ENCODE peak calls at places on chromosome 10, in four cellular contexts. I is right lobe of liver, W is tibial nerve, K is uterus. F is an unnamed sample. For H3K4me1, the result is how much of the 10 kb centered on the place peaks cover.

GRCh38 chr10:97574374-97575100 is 2.0 kb downstream of the ANKRD2 start:
- DNase-seq in I (peak), W (no peak), K (no peak), F (peak)

GRCh38 chr10:70835895-70836294 is 20.1 kb downstream of the SGPL1 start:
- DNase-seq in I (no peak), W (no peak), K (no peak), F (no peak)

GRCh38 chr10:63819753-63820347 is 298.6 kb downstream of the REEP3 start:
- DNase-seq in W (peak), K (peak), I (peak), F (peak)

GRCh38 chr10:86793696-86794095 is 37.3 kb downstream of the BMPR1A start:
- DNase-seq in K (no peak), W (no peak), I (no peak), F (no peak)

GRCh38 chr10:86779267-86780017 is 23.0 kb downstream of the BMPR1A start:
- DNase-seq in I (no peak), W (no peak), K (no peak), F (no peak)

GRCh38 chr10:46266506-46266985 is 20.3 kb upstream of the ANTXRL start:
- DNase-seq in K (no peak), W (no peak), I (no peak), F (no peak)

GRCh38 chr10:60236869-60237524 is 152.7 kb downstream of the ANK3 start:
- DNase-seq in K (no peak), I (peak), W (no peak), F (peak)

GRCh38 chr10:78212134-78212785 is 178.6 kb downstream of the RPS24 start:
- DNase-seq in I (no peak), W (no peak), K (peak), F (peak)

GRCh38 chr10:26081459-26081858 is 135.1 kb upstream of the GAD2 start:
- DNase-seq in K (no peak), W (no peak), I (no peak), F (no peak)

GRCh38 chr10:21097926-21098355 is 200.8 kb upstream of the NEBL start:
- DNase-seq in K (no peak), W (no peak), I (no peak), F (no peak)

GRCh38 chr10:34705563-34705962 is 109.5 kb downstream of the PARD3 start:
- DNase-seq in K (no peak), I (no peak), W (no peak), F (no peak)
- H3K4me1 ChIP-seq in K (under half), I (under half), W (under half), F (half or more)

DNA sequence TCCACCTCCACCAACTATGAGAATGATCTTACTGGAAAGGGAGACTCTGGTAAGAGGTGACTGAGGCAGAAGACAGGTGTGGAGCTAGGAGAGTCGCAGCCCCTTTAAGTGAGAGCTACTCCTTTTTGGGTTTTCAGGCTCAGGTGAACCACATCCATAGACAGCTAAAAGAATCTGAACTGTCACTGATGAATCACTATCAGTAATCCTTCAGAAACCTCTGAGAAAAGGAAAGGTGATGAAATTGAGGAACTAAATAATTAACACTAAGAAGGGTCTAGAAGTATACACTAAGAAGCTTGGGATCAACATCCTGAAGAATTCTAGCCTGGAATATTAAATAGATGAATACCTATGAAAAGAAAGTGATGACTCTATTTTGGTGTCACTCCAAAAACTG is 83.0 kb downstream of the SORBS1 start:
- DNase-seq in W (no peak), K (no peak), I (no peak), F (no peak)
- H3K4me1 ChIP-seq in W (under half), K (under half), I (half or more), F (half or more)

DNA sequence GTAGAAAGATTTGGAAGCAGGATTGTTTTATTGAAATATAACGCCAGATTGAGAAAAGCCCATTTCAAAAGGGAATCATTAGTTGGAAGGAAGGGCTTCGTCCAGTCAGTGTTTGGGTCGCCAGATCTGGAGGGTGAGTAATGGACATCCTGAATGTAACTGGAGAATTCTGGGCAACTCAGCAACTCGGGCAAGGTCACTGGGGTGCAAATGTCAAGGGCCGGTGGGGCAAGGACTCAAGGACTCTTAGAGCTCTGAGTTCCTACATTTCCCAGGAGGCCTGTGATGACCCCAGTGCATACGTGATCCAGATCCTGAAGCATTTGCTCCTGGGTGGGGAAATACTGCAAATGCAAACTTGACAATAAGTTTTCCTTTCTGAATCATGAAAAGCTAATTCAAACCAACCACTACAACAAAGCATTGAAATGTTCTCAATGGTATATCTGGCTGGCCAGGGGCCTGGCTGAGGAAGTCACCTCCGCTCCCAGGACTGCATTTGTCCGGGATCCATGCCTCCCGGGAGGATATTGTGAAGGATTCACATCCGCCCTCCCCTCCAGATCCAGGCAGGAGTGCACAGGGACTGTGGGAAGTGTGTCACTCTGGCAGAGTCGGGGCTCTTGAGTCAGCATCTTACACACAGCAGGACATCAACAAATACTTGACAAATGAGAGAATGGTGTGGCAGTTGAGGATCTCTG is 164.0 kb downstream of the FANK1 start:
- DNase-seq in W (no peak), K (no peak), I (no peak), F (peak)
- H3K4me1 ChIP-seq in W (under half), K (under half), I (under half), F (under half)

GRCh38 chr10:49655099-49655498 is 24.4 kb upstream of the C10orf53 start:
- DNase-seq in K (no peak), W (no peak), I (no peak), F (no peak)

GRCh38 chr10:49653530-49653929 is 25.9 kb upstream of the C10orf53 start:
- DNase-seq in W (no peak), K (no peak), I (no peak), F (no peak)

GRCh38 chr10:49651917-49652316 is 27.5 kb upstream of the C10orf53 start:
- DNase-seq in W (no peak), I (no peak), K (no peak), F (no peak)

GRCh38 chr10:49652416-49653385 is 26.8 kb upstream of the C10orf53 start:
- DNase-seq in W (no peak), K (no peak), I (no peak), F (no peak)

DNA sequence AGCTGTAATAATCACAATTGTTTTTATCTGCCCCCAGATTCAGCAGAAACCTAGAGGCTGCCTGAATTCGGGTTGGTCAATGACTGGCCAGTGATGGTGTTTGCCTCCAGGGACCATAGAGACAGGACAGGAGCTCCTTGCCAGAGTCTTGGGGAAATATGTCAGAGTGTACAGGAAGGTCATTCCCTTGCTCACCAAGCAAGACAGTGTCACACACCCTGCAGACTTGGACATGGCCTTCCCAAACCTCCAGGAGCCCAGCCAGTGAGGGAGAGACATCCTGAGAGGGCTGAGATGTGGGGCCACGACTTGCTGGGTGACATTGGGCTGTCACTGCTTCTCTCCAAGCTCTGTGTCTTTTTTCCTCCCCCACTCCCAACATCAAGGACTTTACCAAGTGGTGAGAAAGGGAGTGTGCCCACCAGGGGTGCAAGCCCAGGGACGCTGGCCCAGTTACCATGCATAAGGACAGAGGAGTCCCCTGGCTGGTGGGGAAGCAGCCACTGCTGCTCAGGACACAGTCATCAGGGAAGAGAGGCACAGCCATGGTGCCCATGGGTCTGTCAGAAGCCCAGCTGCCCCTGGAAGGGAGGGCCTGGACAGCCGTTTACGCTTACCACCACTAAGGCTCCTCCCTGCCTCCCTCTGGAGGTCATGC is 25.3 kb upstream of the C10orf53 start:
- DNase-seq in W (no peak), I (no peak), K (no peak), F (no peak)
- H3K4me1 ChIP-seq in W (under half), I (under half), K (under half), F (under half)

F was measured in left ventricle myocardium inferior.